ENCODE peak calls at places on chromosome 21, in six cellular contexts. N is cardiac muscle cell; V is stimulated activated CD4-positive, alpha-beta T cell treated with anti-CD3 and anti-CD28 coated beads, Interleukin-1b, Interleukin-23, amount 100 ng/mL, for 4 hours; S is smooth muscle cell of the brain vasculature; C is mesenchymal stem cell; D is activated CD4-positive, alpha-beta memory T cell treated with anti-CD3 and anti-CD28 coated beads, Interleukin-2, amount 10 ng/mL, durations not matched to agents 7 days and 5 days. R is an unnamed sample.

GRCh38 chr21:39071623-39072214 is 111.5 kb downstream of the PSMG1 start:
- DNase-seq in V (no peak), C (peak; percentile 82), D (no peak), S (no peak), N (peak; percentile 75), R (no peak)

GRCh38 chr21:45509566-45510465 is 32.4 kb downstream of the SLC19A1 start:
- DNase-seq in C (no peak), N (no peak), S (no peak), V (no peak), D (no peak), R (no peak)

GRCh38 chr21:35779690-35780570 is 280.4 kb downstream of the SETD4 start:
- DNase-seq in N (peak; percentile 38), D (no peak), C (peak; percentile 43), S (no peak), V (no peak), R (peak; percentile 75)

GRCh38 chr21:43343095-43343991 is 83.6 kb downstream of the SIK1 start:
- DNase-seq in C (no peak), D (no peak), V (no peak), S (no peak), N (no peak), R (no peak)

GRCh38 chr21:26115346-26115745 is 55.2 kb downstream of the APP start:
- DNase-seq in S (no peak), D (no peak), N (peak; percentile 41), C (no peak), V (no peak), R (peak; percentile 27)

GRCh38 chr21:42401820-42402251 is 1.9 kb upstream of the UBASH3A start:
- DNase-seq in V (no peak), D (no peak), C (no peak), N (no peak), S (no peak), R (no peak)

GRCh38 chr21:15850645-15851044 is 120.9 kb downstream of the USP25 start:
- DNase-seq in V (no peak), S (no peak), N (peak; percentile 64), C (peak; percentile 71), D (no peak), R (peak; percentile 16)

GRCh38 chr21:45549670-45550463 is 7.6 kb upstream of the SLC19A1 start:
- DNase-seq in N (no peak), C (no peak), S (no peak), V (no peak), D (peak; percentile 33), R (no peak)

GRCh38 chr21:38351176-38351959 is 94.6 kb downstream of the KCNJ15 start:
- DNase-seq in N (no peak), C (no peak), S (no peak), V (no peak), D (no peak), R (peak; percentile 41)

GRCh38 chr21:39014751-39015150 is 168.5 kb downstream of the PSMG1 start:
- DNase-seq in S (peak; percentile 72), D (no peak), V (no peak), N (peak; percentile 96), C (peak; percentile 99), R (peak; percentile 72)

GRCh38 chr21:18803624-18804023 is 400.0 kb upstream of the TMPRSS15 start:
- DNase-seq in C (no peak), S (no peak), V (no peak), D (no peak), N (no peak), R (no peak)

GRCh38 chr21:40714516-40714915 is 132.4 kb downstream of the DSCAM start:
- DNase-seq in C (no peak), V (no peak), D (no peak), N (no peak), S (no peak), R (peak; percentile 12)

GRCh38 chr21:15054089-15054488 is 10.7 kb downstream of the NRIP1 start:
- DNase-seq in C (no peak), D (no peak), S (no peak), N (no peak), V (no peak), R (no peak)

GRCh38 chr21:45450741-45451740 is 46.1 kb downstream of the COL18A1 start:
- DNase-seq in S (no peak), C (no peak), D (no peak), N (no peak), V (no peak), R (no peak)

GRCh38 chr21:41668051-41668541 is 98.8 kb downstream of the RIPK4 start:
- DNase-seq in C (no peak), V (no peak), S (no peak), N (no peak), D (no peak), R (no peak)

GRCh38 chr21:35682874-35683549 is 377.3 kb downstream of the SETD4 start:
- DNase-seq in C (no peak), V (no peak), N (peak; percentile 16), S (no peak), D (no peak), R (no peak)

GRCh38 chr21:23960769-23961168 is 1646.5 kb downstream of the MRPL39 start:
- DNase-seq in D (no peak), S (no peak), C (no peak), N (no peak), V (no peak), R (no peak)

R was measured in Daoy.